ENCODE peak calls at places on chromosomes 6 and 20, in nine cellular contexts. D, U, G, Z, T, I, N, Q and S are unnamed samples.

GRCh38 chr6:46350714-46351113 is 140.5 kb downstream of the RCAN2 start:
- DNase-seq in D (no peak), U (no peak), G (no peak), Z (no peak), T (no peak), I (no peak), N (no peak), Q (no peak), S (no peak)

GRCh38 chr6:15507746-15508145 is 155.1 kb downstream of the DTNBP1 start:
- DNase-seq in D (no peak), U (no peak), G (no peak), Z (no peak), T (no peak), I (no peak), N (no peak), Q (no peak), S (no peak)

GRCh38 chr20:2172305-2173175 is 70.9 kb downstream of the STK35 start:
- DNase-seq in D (peak; percentile 69), U (peak; percentile 81), G (peak; percentile 72), Z (peak; percentile 65), T (peak; percentile 76), I (peak; percentile 36), N (peak; percentile 57), Q (peak; percentile 70), S (no peak)

GRCh38 chr6:36721369-36722140 is 23.9 kb downstream of the RAB44 start:
- DNase-seq in D (no peak), U (no peak), G (no peak), Z (no peak), T (no peak), I (no peak), N (no peak), Q (no peak), S (no peak)

GRCh38 chr6:115898246-115898645 is 162.4 kb downstream of the FRK start:
- DNase-seq in D (peak; percentile 40), U (no peak), G (no peak), Z (no peak), T (no peak), I (no peak), N (peak; percentile 28), Q (no peak), S (no peak)

GRCh38 chr6:17431581-17431980 is 38.2 kb downstream of the CAP2 start:
- DNase-seq in D (peak; percentile 35), U (no peak), G (no peak), Z (no peak), T (no peak), I (no peak), N (peak; percentile 44), Q (no peak), S (no peak)

GRCh38 chr6:148971027-148971927 is 224.4 kb downstream of the UST start:
- DNase-seq in D (peak; percentile 28), U (no peak), G (no peak), Z (no peak), T (no peak), I (no peak), N (no peak), Q (no peak), S (no peak)

GRCh38 chr20:50038574-50038991 is 55.8 kb downstream of the SNAI1 start:
- DNase-seq in D (no peak), U (no peak), G (no peak), Z (no peak), T (no peak), I (no peak), N (no peak), Q (no peak), S (no peak)

GRCh38 chr6:36874016-36874442 is 574 bp downstream of the PPIL1 start:
- DNase-seq in D (peak; percentile 37), U (no peak), G (no peak), Z (no peak), T (no peak), I (no peak), N (no peak), Q (no peak), S (no peak)

GRCh38 chr6:146968041-146968760 is 236.0 kb upstream of the STXBP5 start:
- DNase-seq in D (peak; percentile 92), U (no peak), G (no peak), Z (no peak), T (no peak), I (peak; percentile 42), N (peak; percentile 90), Q (no peak), S (no peak)

GRCh38 chr6:116158641-116159040 is 32.7 kb upstream of the COL10A1 start:
- DNase-seq in D (no peak), U (no peak), G (no peak), Z (no peak), T (no peak), I (no peak), N (peak; percentile 2), Q (no peak), S (no peak)

GRCh38 chr6:80640176-80640575 is 533.7 kb downstream of the BCKDHB start:
- DNase-seq in D (no peak), U (no peak), G (no peak), Z (no peak), T (no peak), I (no peak), N (no peak), Q (no peak), S (no peak)

GRCh38 chr6:153125032-153125431 is 6.0 kb downstream of the RGS17 start:
- DNase-seq in D (no peak), U (no peak), G (no peak), Z (no peak), T (no peak), I (no peak), N (no peak), Q (no peak), S (no peak)

GRCh38 chr6:53734473-53735299 is 60.1 kb upstream of the LRRC1 start:
- DNase-seq in D (peak; percentile 77), U (no peak), G (peak; percentile 29), Z (peak; percentile 21), T (peak; percentile 38), I (peak; percentile 92), N (peak; percentile 26), Q (no peak), S (no peak)
- TF ChIP-seq CTCF in D (peak; percentile 62), U (no peak), G (peak; percentile 40), Z (peak; percentile 41), T (peak; percentile 22), I (peak; percentile 88), N (no peak), Q (peak; percentile 64), S (peak; percentile 48)

GRCh38 chr20:10357974-10358373 is 76.0 kb downstream of the MKKS start:
- DNase-seq in D (peak; percentile 54), U (no peak), G (no peak), Z (no peak), T (no peak), I (no peak), N (peak; percentile 62), Q (no peak), S (no peak)
- TF ChIP-seq CTCF in D (peak; percentile 64), U (no peak), G (peak; percentile 24), Z (peak; percentile 38), T (peak; percentile 73), I (peak; percentile 32), N (peak; percentile 46), Q (no peak), S (peak; percentile 83)

GRCh38 chr20:59923514-59923913 is 9.9 kb downstream of the SYCP2 start:
- DNase-seq in D (no peak), U (no peak), G (no peak), Z (no peak), T (no peak), I (no peak), N (no peak), Q (no peak), S (no peak)

GRCh38 chr20:59925894-59926293 is 7.5 kb downstream of the SYCP2 start:
- DNase-seq in D (peak; percentile 23), U (no peak), G (no peak), Z (no peak), T (no peak), I (no peak), N (no peak), Q (no peak), S (no peak)

GRCh38 chr20:59925359-59925758 is 8.1 kb downstream of the SYCP2 start:
- DNase-seq in D (no peak), U (no peak), G (no peak), Z (no peak), T (no peak), I (no peak), N (no peak), Q (no peak), S (no peak)

DNA sequence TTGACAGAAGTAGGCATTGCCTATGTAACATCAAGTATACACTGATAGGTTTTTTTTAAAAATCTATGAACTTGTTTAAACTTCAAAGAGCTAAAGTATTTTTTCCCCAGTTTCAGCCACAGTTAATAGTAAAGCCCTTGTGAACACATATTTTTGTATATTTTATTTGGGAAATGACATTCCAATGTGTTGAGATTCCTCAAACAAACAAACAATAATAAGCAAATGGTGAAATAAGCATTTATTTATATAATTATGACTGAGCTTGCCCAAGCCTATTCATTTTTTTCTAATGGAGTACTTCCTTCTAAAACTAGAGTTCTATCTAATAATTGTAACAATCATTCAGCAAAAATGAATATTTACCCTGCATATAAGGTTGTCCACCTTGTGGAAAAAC is 12.5 kb downstream of the SYCP2 start:
- DNase-seq in D (no peak), U (no peak), G (no peak), Z (no peak), T (no peak), I (no peak), N (no peak), Q (no peak), S (no peak)
- TF ChIP-seq CTCF in D (no peak), U (no peak), G (no peak), Z (no peak), T (no peak), I (no peak), N (no peak), Q (no peak), S (no peak)

GRCh38 chr6:137740967-137741761 is 125.9 kb upstream of the TNFAIP3 start:
- DNase-seq in D (no peak), U (no peak), G (no peak), Z (no peak), T (no peak), I (no peak), N (no peak), Q (no peak), S (no peak)
- TF ChIP-seq CTCF in D (peak; percentile 8), U (no peak), G (no peak), Z (no peak), T (no peak), I (no peak), N (no peak), Q (peak; percentile 56), S (no peak)

DNA sequence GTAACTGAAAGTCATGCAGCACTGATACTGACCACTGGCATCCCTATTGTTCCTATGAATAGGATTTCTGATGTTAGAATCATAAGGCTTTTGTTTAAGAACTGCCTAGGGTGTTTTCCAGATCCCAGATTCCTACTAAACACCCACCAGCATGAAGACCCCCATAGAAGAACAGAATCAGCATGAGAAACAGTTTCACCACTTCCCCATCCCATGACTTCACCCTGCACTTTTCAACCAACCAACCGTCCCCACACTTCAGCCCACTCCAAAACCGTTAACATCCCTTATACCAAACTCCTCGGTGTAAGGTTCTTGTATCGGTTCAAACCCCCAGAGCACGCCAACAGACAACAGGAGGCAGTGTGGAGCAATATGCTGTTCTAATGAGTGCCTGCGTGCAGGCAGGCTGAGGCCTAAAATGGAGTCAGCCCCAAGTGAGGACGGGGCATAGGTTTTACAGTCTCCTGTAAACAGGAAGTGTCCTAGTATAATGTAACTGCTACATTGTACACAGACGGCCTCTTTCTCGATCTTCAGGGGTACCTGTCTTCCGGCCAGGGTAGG is 11.4 kb upstream of the SSTR4 start:
- DNase-seq in D (no peak), U (no peak), G (no peak), Z (no peak), T (no peak), I (no peak), N (no peak), Q (no peak), S (no peak)
- TF ChIP-seq CTCF in D (no peak), U (no peak), G (no peak), Z (no peak), T (no peak), I (no peak), N (no peak), Q (peak; percentile 28), S (no peak)

GRCh38 chr20:33233129-33233774 is 2.5 kb upstream of the BPIFA1 start:
- DNase-seq in D (no peak), U (no peak), G (no peak), Z (no peak), T (peak; percentile 17), I (no peak), N (no peak), Q (no peak), S (no peak)
- TF ChIP-seq CTCF in D (no peak), U (no peak), G (no peak), Z (no peak), T (no peak), I (no peak), N (no peak), Q (peak; percentile 31), S (no peak)